ENCODE peak calls at places on chromosomes 6 and 20, in five cellular contexts. One of them, this sample, is unnamed.

GRCh38 chr20:18254615-18255014 is 33.7 kb upstream of the ZNF133 start:
- DNase-seq in activated T-cell treated with anti-CD3 and anti-CD28 coated beads, Interleukin-2, amount 50 U/mL, for 1 hour: no peak
- DNase-seq in activated naive CD8-positive, alpha-beta T cell treated with anti-CD3 and anti-CD28 coated beads for 36 hours: no peak
- DNase-seq in T-helper 17 cell: no peak
- DNase-seq in HTR-8/SVneo: no peak
- DNase-seq in this sample: no peak

GRCh38 chr20:24952376-24953203 is 3.5 kb downstream of the CST7 start:
- DNase-seq in activated T-cell treated with anti-CD3 and anti-CD28 coated beads, Interleukin-2, amount 50 U/mL, for 1 hour: no peak
- DNase-seq in activated naive CD8-positive, alpha-beta T cell treated with anti-CD3 and anti-CD28 coated beads for 36 hours: no peak
- DNase-seq in T-helper 17 cell: no peak
- DNase-seq in HTR-8/SVneo: no peak
- DNase-seq in this sample: no peak

GRCh38 chr6:163309491-163310026 is 105.0 kb upstream of the QKI start:
- DNase-seq in activated T-cell treated with anti-CD3 and anti-CD28 coated beads, Interleukin-2, amount 50 U/mL, for 1 hour: no peak
- DNase-seq in activated naive CD8-positive, alpha-beta T cell treated with anti-CD3 and anti-CD28 coated beads for 36 hours: no peak
- DNase-seq in T-helper 17 cell: no peak
- DNase-seq in HTR-8/SVneo: no peak
- DNase-seq in this sample: no peak

GRCh38 chr20:39669659-39670058 is 707.5 kb downstream of the DHX35 start:
- DNase-seq in activated T-cell treated with anti-CD3 and anti-CD28 coated beads, Interleukin-2, amount 50 U/mL, for 1 hour: no peak
- DNase-seq in activated naive CD8-positive, alpha-beta T cell treated with anti-CD3 and anti-CD28 coated beads for 36 hours: no peak
- DNase-seq in T-helper 17 cell: no peak
- DNase-seq in HTR-8/SVneo: no peak
- DNase-seq in this sample: no peak

GRCh38 chr6:116431964-116432595 is 29.1 kb upstream of the CALHM6 start:
- DNase-seq in activated T-cell treated with anti-CD3 and anti-CD28 coated beads, Interleukin-2, amount 50 U/mL, for 1 hour: no peak
- DNase-seq in activated naive CD8-positive, alpha-beta T cell treated with anti-CD3 and anti-CD28 coated beads for 36 hours: no peak
- DNase-seq in T-helper 17 cell: no peak
- DNase-seq in HTR-8/SVneo: no peak
- DNase-seq in this sample: no peak

GRCh38 chr20:62409935-62410741 is 3.1 kb upstream of the CABLES2 start:
- DNase-seq in activated T-cell treated with anti-CD3 and anti-CD28 coated beads, Interleukin-2, amount 50 U/mL, for 1 hour: peak
- DNase-seq in activated naive CD8-positive, alpha-beta T cell treated with anti-CD3 and anti-CD28 coated beads for 36 hours: peak
- DNase-seq in T-helper 17 cell: no peak
- DNase-seq in HTR-8/SVneo: peak
- DNase-seq in this sample: no peak

GRCh38 chr6:161443868-161444267 is 170.0 kb upstream of the AGPAT4 start:
- DNase-seq in activated T-cell treated with anti-CD3 and anti-CD28 coated beads, Interleukin-2, amount 50 U/mL, for 1 hour: no peak
- DNase-seq in activated naive CD8-positive, alpha-beta T cell treated with anti-CD3 and anti-CD28 coated beads for 36 hours: no peak
- DNase-seq in T-helper 17 cell: no peak
- DNase-seq in HTR-8/SVneo: no peak
- DNase-seq in this sample: no peak

GRCh38 chr6:80163754-80164187 is 57.3 kb downstream of the BCKDHB start:
- DNase-seq in activated T-cell treated with anti-CD3 and anti-CD28 coated beads, Interleukin-2, amount 50 U/mL, for 1 hour: no peak
- DNase-seq in activated naive CD8-positive, alpha-beta T cell treated with anti-CD3 and anti-CD28 coated beads for 36 hours: no peak
- DNase-seq in T-helper 17 cell: no peak
- DNase-seq in HTR-8/SVneo: peak
- DNase-seq in this sample: peak

GRCh38 chr20:3751664-3752385 is 15.7 kb downstream of the ADISSP start:
- DNase-seq in activated T-cell treated with anti-CD3 and anti-CD28 coated beads, Interleukin-2, amount 50 U/mL, for 1 hour: peak
- DNase-seq in activated naive CD8-positive, alpha-beta T cell treated with anti-CD3 and anti-CD28 coated beads for 36 hours: peak
- DNase-seq in T-helper 17 cell: peak
- DNase-seq in HTR-8/SVneo: no peak
- DNase-seq in this sample: no peak

GRCh38 chr20:50277460-50278376 is 87.1 kb downstream of the CEBPB start:
- DNase-seq in activated T-cell treated with anti-CD3 and anti-CD28 coated beads, Interleukin-2, amount 50 U/mL, for 1 hour: no peak
- DNase-seq in activated naive CD8-positive, alpha-beta T cell treated with anti-CD3 and anti-CD28 coated beads for 36 hours: no peak
- DNase-seq in T-helper 17 cell: no peak
- DNase-seq in HTR-8/SVneo: no peak
- DNase-seq in this sample: no peak

GRCh38 chr20:62908971-62909791 is 17.1 kb downstream of the DIDO1 start:
- DNase-seq in activated T-cell treated with anti-CD3 and anti-CD28 coated beads, Interleukin-2, amount 50 U/mL, for 1 hour: no peak
- DNase-seq in activated naive CD8-positive, alpha-beta T cell treated with anti-CD3 and anti-CD28 coated beads for 36 hours: no peak
- DNase-seq in T-helper 17 cell: no peak
- DNase-seq in HTR-8/SVneo: no peak
- DNase-seq in this sample: no peak

GRCh38 chr6:137240168-137240567 is 21.0 kb upstream of the IFNGR1 start:
- DNase-seq in activated T-cell treated with anti-CD3 and anti-CD28 coated beads, Interleukin-2, amount 50 U/mL, for 1 hour: no peak
- DNase-seq in activated naive CD8-positive, alpha-beta T cell treated with anti-CD3 and anti-CD28 coated beads for 36 hours: no peak
- DNase-seq in T-helper 17 cell: no peak
- DNase-seq in HTR-8/SVneo: no peak
- DNase-seq in this sample: no peak

GRCh38 chr6:137731960-137732616 is 135.0 kb upstream of the TNFAIP3 start:
- DNase-seq in activated T-cell treated with anti-CD3 and anti-CD28 coated beads, Interleukin-2, amount 50 U/mL, for 1 hour: no peak
- DNase-seq in activated naive CD8-positive, alpha-beta T cell treated with anti-CD3 and anti-CD28 coated beads for 36 hours: no peak
- DNase-seq in T-helper 17 cell: no peak
- DNase-seq in HTR-8/SVneo: peak
- DNase-seq in this sample: peak

GRCh38 chr6:87274660-87275273 is 47.6 kb upstream of the SMIM8 start:
- DNase-seq in activated T-cell treated with anti-CD3 and anti-CD28 coated beads, Interleukin-2, amount 50 U/mL, for 1 hour: no peak
- DNase-seq in activated naive CD8-positive, alpha-beta T cell treated with anti-CD3 and anti-CD28 coated beads for 36 hours: no peak
- DNase-seq in T-helper 17 cell: no peak
- DNase-seq in HTR-8/SVneo: no peak
- DNase-seq in this sample: no peak

GRCh38 chr6:170374571-170375444 is 68.2 kb downstream of the FAM120B start:
- DNase-seq in activated T-cell treated with anti-CD3 and anti-CD28 coated beads, Interleukin-2, amount 50 U/mL, for 1 hour: no peak
- DNase-seq in activated naive CD8-positive, alpha-beta T cell treated with anti-CD3 and anti-CD28 coated beads for 36 hours: no peak
- DNase-seq in T-helper 17 cell: no peak
- DNase-seq in HTR-8/SVneo: no peak
- DNase-seq in this sample: no peak

GRCh38 chr20:44501448-44501847 is 20.4 kb downstream of the SERINC3 start:
- DNase-seq in activated T-cell treated with anti-CD3 and anti-CD28 coated beads, Interleukin-2, amount 50 U/mL, for 1 hour: no peak
- DNase-seq in activated naive CD8-positive, alpha-beta T cell treated with anti-CD3 and anti-CD28 coated beads for 36 hours: no peak
- DNase-seq in T-helper 17 cell: no peak
- DNase-seq in HTR-8/SVneo: peak
- DNase-seq in this sample: no peak

GRCh38 chr20:41654292-41654691 is 36.1 kb upstream of the CHD6 start:
- DNase-seq in activated T-cell treated with anti-CD3 and anti-CD28 coated beads, Interleukin-2, amount 50 U/mL, for 1 hour: no peak
- DNase-seq in activated naive CD8-positive, alpha-beta T cell treated with anti-CD3 and anti-CD28 coated beads for 36 hours: no peak
- DNase-seq in T-helper 17 cell: no peak
- DNase-seq in HTR-8/SVneo: no peak
- DNase-seq in this sample: no peak

GRCh38 chr20:63618291-63618980 is 8.5 kb downstream of the GMEB2 start:
- DNase-seq in activated T-cell treated with anti-CD3 and anti-CD28 coated beads, Interleukin-2, amount 50 U/mL, for 1 hour: no peak
- DNase-seq in activated naive CD8-positive, alpha-beta T cell treated with anti-CD3 and anti-CD28 coated beads for 36 hours: no peak
- DNase-seq in T-helper 17 cell: no peak
- DNase-seq in HTR-8/SVneo: no peak
- DNase-seq in this sample: no peak

GRCh38 chr6:44041461-44042260 is 85.6 kb downstream of the MRPL14 start:
- DNase-seq in activated T-cell treated with anti-CD3 and anti-CD28 coated beads, Interleukin-2, amount 50 U/mL, for 1 hour: no peak
- DNase-seq in activated naive CD8-positive, alpha-beta T cell treated with anti-CD3 and anti-CD28 coated beads for 36 hours: no peak
- DNase-seq in T-helper 17 cell: no peak
- DNase-seq in HTR-8/SVneo: peak
- DNase-seq in this sample: peak

GRCh38 chr20:289693-290080 is 863 bp downstream of the C20orf96 start:
- DNase-seq in activated T-cell treated with anti-CD3 and anti-CD28 coated beads, Interleukin-2, amount 50 U/mL, for 1 hour: no peak
- DNase-seq in activated naive CD8-positive, alpha-beta T cell treated with anti-CD3 and anti-CD28 coated beads for 36 hours: no peak
- DNase-seq in T-helper 17 cell: no peak
- DNase-seq in HTR-8/SVneo: no peak
- DNase-seq in this sample: no peak

GRCh38 chr6:100446115-100446921 is 18.4 kb downstream of the SIM1 start:
- DNase-seq in activated T-cell treated with anti-CD3 and anti-CD28 coated beads, Interleukin-2, amount 50 U/mL, for 1 hour: no peak
- DNase-seq in activated naive CD8-positive, alpha-beta T cell treated with anti-CD3 and anti-CD28 coated beads for 36 hours: no peak
- DNase-seq in T-helper 17 cell: no peak
- DNase-seq in HTR-8/SVneo: no peak
- DNase-seq in this sample: no peak

GRCh38 chr6:30810813-30811329 is 66.5 kb upstream of the IER3 start:
- DNase-seq in activated T-cell treated with anti-CD3 and anti-CD28 coated beads, Interleukin-2, amount 50 U/mL, for 1 hour: no peak
- DNase-seq in activated naive CD8-positive, alpha-beta T cell treated with anti-CD3 and anti-CD28 coated beads for 36 hours: peak
- DNase-seq in T-helper 17 cell: peak
- DNase-seq in HTR-8/SVneo: no peak
- DNase-seq in this sample: peak

GRCh38 chr20:58624687-58625086 is 26.4 kb upstream of the STX16 start:
- DNase-seq in activated T-cell treated with anti-CD3 and anti-CD28 coated beads, Interleukin-2, amount 50 U/mL, for 1 hour: no peak
- DNase-seq in activated naive CD8-positive, alpha-beta T cell treated with anti-CD3 and anti-CD28 coated beads for 36 hours: no peak
- DNase-seq in T-helper 17 cell: no peak
- DNase-seq in HTR-8/SVneo: no peak
- DNase-seq in this sample: no peak

GRCh38 chr6:38482466-38482865 is 157.3 kb downstream of the BTBD9 start:
- DNase-seq in activated T-cell treated with anti-CD3 and anti-CD28 coated beads, Interleukin-2, amount 50 U/mL, for 1 hour: no peak
- DNase-seq in activated naive CD8-positive, alpha-beta T cell treated with anti-CD3 and anti-CD28 coated beads for 36 hours: no peak
- DNase-seq in T-helper 17 cell: no peak
- DNase-seq in HTR-8/SVneo: no peak
- DNase-seq in this sample: no peak

This sample was measured in LoVo.